ENCODE peak calls at places on chromosomes 12 and 14, in five cellular contexts. One of them, this sample, is unnamed.

GRCh38 chr12:63862187-63863107 is 17.9 kb downstream of the SRGAP1 start:
- DNase-seq in GM06990: no peak
- DNase-seq in NCI-H460: peak; percentile 44
- DNase-seq in fibroblast of the conjunctiva: no peak
- DNase-seq in LoVo: peak; percentile 98
- DNase-seq in this sample: no peak

GRCh38 chr12:44873898-44874297 is 2.2 kb downstream of the NELL2 start:
- DNase-seq in GM06990: no peak
- DNase-seq in fibroblast of the conjunctiva: no peak
- DNase-seq in LoVo: no peak
- DNase-seq in NCI-H460: no peak
- DNase-seq in this sample: no peak

GRCh38 chr12:51827925-51828818 is 20.3 kb downstream of the FIGNL2 start:
- DNase-seq in NCI-H460: no peak
- DNase-seq in GM06990: no peak
- DNase-seq in fibroblast of the conjunctiva: no peak
- DNase-seq in LoVo: peak; percentile 65
- DNase-seq in this sample: no peak

GRCh38 chr12:81896771-81897170 is 137.6 kb upstream of the PPFIA2 start:
- DNase-seq in GM06990: no peak
- DNase-seq in LoVo: no peak
- DNase-seq in fibroblast of the conjunctiva: no peak
- DNase-seq in NCI-H460: no peak
- DNase-seq in this sample: no peak

GRCh38 chr12:20567413-20567812 is 127.7 kb upstream of the SLCO1C1 start:
- DNase-seq in NCI-H460: no peak
- DNase-seq in GM06990: no peak
- DNase-seq in fibroblast of the conjunctiva: no peak
- DNase-seq in LoVo: no peak
- DNase-seq in this sample: no peak

GRCh38 chr14:36659822-36660735 is 1.6 kb upstream of the PAX9 start:
- DNase-seq in GM06990: no peak
- DNase-seq in NCI-H460: no peak
- DNase-seq in LoVo: no peak
- DNase-seq in fibroblast of the conjunctiva: no peak
- DNase-seq in this sample: no peak

GRCh38 chr12:46088040-46088439 is 97.7 kb upstream of the SCAF11 start:
- DNase-seq in NCI-H460: no peak
- DNase-seq in LoVo: no peak
- DNase-seq in GM06990: no peak
- DNase-seq in fibroblast of the conjunctiva: no peak
- DNase-seq in this sample: no peak

GRCh38 chr14:83164016-83164415 is 1630.4 kb upstream of the SEL1L start:
- DNase-seq in fibroblast of the conjunctiva: peak; percentile 73
- DNase-seq in GM06990: no peak
- DNase-seq in NCI-H460: no peak
- DNase-seq in LoVo: no peak
- DNase-seq in this sample: peak; percentile 79

GRCh38 chr14:103442288-103442687 is 57.1 kb downstream of the MARK3 start:
- DNase-seq in GM06990: no peak
- DNase-seq in fibroblast of the conjunctiva: peak; percentile 28
- DNase-seq in NCI-H460: no peak
- DNase-seq in LoVo: no peak
- DNase-seq in this sample: no peak

GRCh38 chr12:100020370-100020769 is 35.6 kb upstream of the ANKS1B start:
- DNase-seq in fibroblast of the conjunctiva: no peak
- DNase-seq in LoVo: no peak
- DNase-seq in GM06990: no peak
- DNase-seq in NCI-H460: no peak
- DNase-seq in this sample: no peak

GRCh38 chr14:76768201-76768656 is 7.0 kb downstream of the VASH1 start:
- DNase-seq in fibroblast of the conjunctiva: no peak
- DNase-seq in GM06990: peak; percentile 67
- DNase-seq in NCI-H460: no peak
- DNase-seq in LoVo: no peak
- DNase-seq in this sample: no peak

GRCh38 chr12:94326727-94327126 is 132.9 kb downstream of the CEP83 start:
- DNase-seq in NCI-H460: no peak
- DNase-seq in GM06990: no peak
- DNase-seq in fibroblast of the conjunctiva: no peak
- DNase-seq in LoVo: no peak
- DNase-seq in this sample: peak; percentile 16